ENCODE peak calls at places on chromosomes 12 and 14, in eight cellular contexts. J, L, V, E, C, I, K and U are unnamed samples.

GRCh38 chr12:21771311-21771710 is 3.2 kb downstream of the KCNJ8 start:
- DNase-seq in V (peak; percentile 32), J (peak; percentile 61), E (no peak), L (no peak), I (no peak), C (no peak), K (no peak), U (peak; percentile 82)

GRCh38 chr14:86935241-86935640 is 1057.7 kb downstream of the GALC start:
- DNase-seq in I (no peak), J (no peak), C (no peak), L (no peak), V (no peak), E (no peak), K (no peak), U (no peak)

GRCh38 chr12:13816394-13816793 is 165.0 kb downstream of the GRIN2B start:
- DNase-seq in K (no peak), V (no peak), J (no peak), E (no peak), I (no peak), L (peak; percentile 23), C (no peak), U (no peak)

GRCh38 chr14:57388072-57388471 is 2.3 kb upstream of the NAA30 start:
- DNase-seq in J (peak; percentile 37), C (no peak), L (no peak), V (no peak), I (no peak), K (no peak), E (no peak), U (no peak)

GRCh38 chr14:77804592-77804991 is 4.7 kb downstream of the ADCK1 start:
- DNase-seq in I (no peak), K (peak; percentile 37), E (peak; percentile 69), V (no peak), C (no peak), L (no peak), J (peak; percentile 27), U (peak; percentile 33)

GRCh38 chr12:52555577-52555976 is 2.6 kb upstream of the KRT71 start:
- DNase-seq in J (no peak), C (no peak), K (no peak), L (no peak), I (no peak), V (no peak), E (no peak), U (no peak)

GRCh38 chr12:66813137-66813867 is 134.4 kb upstream of the GRIP1 start:
- DNase-seq in K (no peak), C (no peak), I (no peak), V (no peak), E (no peak), J (no peak), L (no peak), U (no peak)

GRCh38 chr14:49621114-49621881 is 699 bp downstream of the MGAT2 start:
- DNase-seq in J (no peak), V (no peak), K (peak; percentile 79), C (no peak), L (no peak), I (no peak), E (peak; percentile 65), U (peak; percentile 42)

GRCh38 chr12:89345830-89346740 is 6.2 kb downstream of the DUSP6 start:
- DNase-seq in E (peak; percentile 73), K (peak; percentile 100), C (no peak), V (no peak), L (peak; percentile 50), J (peak; percentile 68), I (no peak), U (peak; percentile 52)

GRCh38 chr14:33386771-33387170 is 448.1 kb downstream of the NPAS3 start:
- DNase-seq in K (no peak), V (no peak), E (no peak), L (no peak), I (no peak), J (no peak), C (no peak), U (no peak)

GRCh38 chr12:46147144-46147543 is 121.7 kb downstream of the SLC38A1 start:
- DNase-seq in J (no peak), I (no peak), V (no peak), E (no peak), L (no peak), C (no peak), K (no peak), U (no peak)

GRCh38 chr14:52808101-52808500 is 16.7 kb upstream of the GNPNAT1 start:
- DNase-seq in I (no peak), K (no peak), E (no peak), J (no peak), L (no peak), C (no peak), V (no peak), U (no peak)

GRCh38 chr12:101648195-101648594 is 49.2 kb upstream of the CHPT1 start:
- DNase-seq in C (no peak), L (no peak), J (no peak), V (no peak), I (no peak), K (no peak), E (no peak), U (no peak)

GRCh38 chr14:26427059-26427458 is 170.8 kb downstream of the NOVA1 start:
- DNase-seq in I (peak; percentile 47), C (no peak), E (no peak), L (no peak), K (no peak), V (no peak), J (peak; percentile 77), U (peak; percentile 92)

GRCh38 chr14:103361868-103362267 is 23.3 kb upstream of the MARK3 start:
- DNase-seq in C (no peak), E (no peak), J (peak; percentile 98), L (no peak), K (peak; percentile 97), V (peak; percentile 79), I (peak; percentile 90), U (peak; percentile 98)